ENCODE peak calls at places on chromosomes 5 and 9, in seven cellular contexts. One of them, this sample, is unnamed.

GRCh38 chr5:43780586-43780985 is 177.6 kb downstream of the NNT start:
- DNase-seq in COR-L47: no peak
- DNase-seq in H9: no peak
- DNase-seq in activated effector memory CD4-positive, alpha-beta T cell treated with anti-CD3 and anti-CD28 coated beads, Interleukin-2, amount 50 U/mL, for 16 hours: no peak
- DNase-seq in GM06990: no peak
- DNase-seq in A549: no peak
- DNase-seq in activated CD8-positive, alpha-beta memory T cell treated with anti-CD3 and anti-CD28 coated beads, Interleukin-2, amount 50 U/mL, for 4 hours: no peak
- DNase-seq in this sample: peak; percentile 16

GRCh38 chr5:43044181-43044914 is 4.2 kb upstream of the ANXA2R start:
- DNase-seq in COR-L47: no peak
- DNase-seq in H9: peak; percentile 77
- DNase-seq in activated effector memory CD4-positive, alpha-beta T cell treated with anti-CD3 and anti-CD28 coated beads, Interleukin-2, amount 50 U/mL, for 16 hours: no peak
- DNase-seq in GM06990: no peak
- DNase-seq in A549: no peak
- DNase-seq in activated CD8-positive, alpha-beta memory T cell treated with anti-CD3 and anti-CD28 coated beads, Interleukin-2, amount 50 U/mL, for 4 hours: no peak
- DNase-seq in this sample: no peak

GRCh38 chr9:115237383-115238087 is 119.6 kb upstream of the TNC start:
- DNase-seq in COR-L47: no peak
- DNase-seq in H9: no peak
- DNase-seq in activated effector memory CD4-positive, alpha-beta T cell treated with anti-CD3 and anti-CD28 coated beads, Interleukin-2, amount 50 U/mL, for 16 hours: no peak
- DNase-seq in GM06990: no peak
- DNase-seq in A549: no peak
- DNase-seq in activated CD8-positive, alpha-beta memory T cell treated with anti-CD3 and anti-CD28 coated beads, Interleukin-2, amount 50 U/mL, for 4 hours: no peak
- DNase-seq in this sample: no peak

GRCh38 chr5:105924366-105924765 is 1746.4 kb downstream of the EFNA5 start:
- DNase-seq in COR-L47: no peak
- DNase-seq in H9: no peak
- DNase-seq in activated effector memory CD4-positive, alpha-beta T cell treated with anti-CD3 and anti-CD28 coated beads, Interleukin-2, amount 50 U/mL, for 16 hours: no peak
- DNase-seq in GM06990: no peak
- DNase-seq in A549: no peak
- DNase-seq in activated CD8-positive, alpha-beta memory T cell treated with anti-CD3 and anti-CD28 coated beads, Interleukin-2, amount 50 U/mL, for 4 hours: no peak
- DNase-seq in this sample: no peak

GRCh38 chr5:173451031-173451430 is 122.8 kb upstream of the STC2 start:
- DNase-seq in COR-L47: peak; percentile 8
- DNase-seq in H9: peak; percentile 59
- DNase-seq in activated effector memory CD4-positive, alpha-beta T cell treated with anti-CD3 and anti-CD28 coated beads, Interleukin-2, amount 50 U/mL, for 16 hours: no peak
- DNase-seq in GM06990: no peak
- DNase-seq in A549: peak; percentile 62
- DNase-seq in activated CD8-positive, alpha-beta memory T cell treated with anti-CD3 and anti-CD28 coated beads, Interleukin-2, amount 50 U/mL, for 4 hours: no peak
- DNase-seq in this sample: peak; percentile 37

GRCh38 chr5:116942622-116943021 is 368.0 kb upstream of the SEMA6A start:
- DNase-seq in COR-L47: no peak
- DNase-seq in H9: no peak
- DNase-seq in activated effector memory CD4-positive, alpha-beta T cell treated with anti-CD3 and anti-CD28 coated beads, Interleukin-2, amount 50 U/mL, for 16 hours: no peak
- DNase-seq in GM06990: no peak
- DNase-seq in A549: no peak
- DNase-seq in activated CD8-positive, alpha-beta memory T cell treated with anti-CD3 and anti-CD28 coated beads, Interleukin-2, amount 50 U/mL, for 4 hours: no peak
- DNase-seq in this sample: peak; percentile 9

GRCh38 chr5:59596586-59597348 is 296.8 kb downstream of the PDE4D start:
- DNase-seq in COR-L47: no peak
- DNase-seq in H9: no peak
- DNase-seq in activated effector memory CD4-positive, alpha-beta T cell treated with anti-CD3 and anti-CD28 coated beads, Interleukin-2, amount 50 U/mL, for 16 hours: no peak
- DNase-seq in GM06990: no peak
- DNase-seq in A549: no peak
- DNase-seq in activated CD8-positive, alpha-beta memory T cell treated with anti-CD3 and anti-CD28 coated beads, Interleukin-2, amount 50 U/mL, for 4 hours: no peak
- DNase-seq in this sample: peak; percentile 52

GRCh38 chr9:112021742-112022141 is 125.1 kb downstream of the UGCG start:
- DNase-seq in COR-L47: no peak
- DNase-seq in H9: no peak
- DNase-seq in activated effector memory CD4-positive, alpha-beta T cell treated with anti-CD3 and anti-CD28 coated beads, Interleukin-2, amount 50 U/mL, for 16 hours: no peak
- DNase-seq in GM06990: no peak
- DNase-seq in A549: no peak
- DNase-seq in activated CD8-positive, alpha-beta memory T cell treated with anti-CD3 and anti-CD28 coated beads, Interleukin-2, amount 50 U/mL, for 4 hours: no peak
- DNase-seq in this sample: no peak

GRCh38 chr5:167587768-167588167 is 703.7 kb upstream of the WWC1 start:
- DNase-seq in COR-L47: no peak
- DNase-seq in H9: peak; percentile 68
- DNase-seq in activated effector memory CD4-positive, alpha-beta T cell treated with anti-CD3 and anti-CD28 coated beads, Interleukin-2, amount 50 U/mL, for 16 hours: no peak
- DNase-seq in GM06990: no peak
- DNase-seq in A549: peak; percentile 56
- DNase-seq in activated CD8-positive, alpha-beta memory T cell treated with anti-CD3 and anti-CD28 coated beads, Interleukin-2, amount 50 U/mL, for 4 hours: no peak
- DNase-seq in this sample: peak; percentile 36

GRCh38 chr5:152987156-152987555 is 503.3 kb upstream of the GRIA1 start:
- DNase-seq in COR-L47: no peak
- DNase-seq in H9: no peak
- DNase-seq in activated effector memory CD4-positive, alpha-beta T cell treated with anti-CD3 and anti-CD28 coated beads, Interleukin-2, amount 50 U/mL, for 16 hours: no peak
- DNase-seq in GM06990: no peak
- DNase-seq in A549: no peak
- DNase-seq in activated CD8-positive, alpha-beta memory T cell treated with anti-CD3 and anti-CD28 coated beads, Interleukin-2, amount 50 U/mL, for 4 hours: no peak
- DNase-seq in this sample: no peak

GRCh38 chr9:136187197-136187596 is 17.7 kb downstream of the LHX3 start:
- DNase-seq in COR-L47: no peak
- DNase-seq in H9: no peak
- DNase-seq in activated effector memory CD4-positive, alpha-beta T cell treated with anti-CD3 and anti-CD28 coated beads, Interleukin-2, amount 50 U/mL, for 16 hours: no peak
- DNase-seq in GM06990: no peak
- DNase-seq in A549: no peak
- DNase-seq in activated CD8-positive, alpha-beta memory T cell treated with anti-CD3 and anti-CD28 coated beads, Interleukin-2, amount 50 U/mL, for 4 hours: no peak
- DNase-seq in this sample: no peak

GRCh38 chr9:6007770-6008168 is 7.7 kb downstream of the RANBP6 start:
- DNase-seq in COR-L47: peak; percentile 86
- DNase-seq in H9: peak; percentile 86
- DNase-seq in activated effector memory CD4-positive, alpha-beta T cell treated with anti-CD3 and anti-CD28 coated beads, Interleukin-2, amount 50 U/mL, for 16 hours: peak; percentile 92
- DNase-seq in GM06990: peak; percentile 86
- DNase-seq in A549: peak; percentile 82
- DNase-seq in activated CD8-positive, alpha-beta memory T cell treated with anti-CD3 and anti-CD28 coated beads, Interleukin-2, amount 50 U/mL, for 4 hours: peak; percentile 79
- DNase-seq in this sample: peak; percentile 52

GRCh38 chr9:98801969-98802371 is 5.5 kb upstream of the GALNT12 start:
- DNase-seq in COR-L47: no peak
- DNase-seq in H9: no peak
- DNase-seq in activated effector memory CD4-positive, alpha-beta T cell treated with anti-CD3 and anti-CD28 coated beads, Interleukin-2, amount 50 U/mL, for 16 hours: no peak
- DNase-seq in GM06990: no peak
- DNase-seq in A549: no peak
- DNase-seq in activated CD8-positive, alpha-beta memory T cell treated with anti-CD3 and anti-CD28 coated beads, Interleukin-2, amount 50 U/mL, for 4 hours: no peak
- DNase-seq in this sample: no peak

GRCh38 chr5:20678814-20679298 is 690.9 kb upstream of the CDH18 start:
- DNase-seq in COR-L47: no peak
- DNase-seq in H9: no peak
- DNase-seq in activated effector memory CD4-positive, alpha-beta T cell treated with anti-CD3 and anti-CD28 coated beads, Interleukin-2, amount 50 U/mL, for 16 hours: no peak
- DNase-seq in GM06990: no peak
- DNase-seq in A549: peak; percentile 88
- DNase-seq in activated CD8-positive, alpha-beta memory T cell treated with anti-CD3 and anti-CD28 coated beads, Interleukin-2, amount 50 U/mL, for 4 hours: no peak
- DNase-seq in this sample: peak; percentile 84

GRCh38 chr9:133731876-133732321 is 6.3 kb downstream of the SARDH start:
- DNase-seq in COR-L47: peak; percentile 70
- DNase-seq in H9: peak; percentile 75
- DNase-seq in activated effector memory CD4-positive, alpha-beta T cell treated with anti-CD3 and anti-CD28 coated beads, Interleukin-2, amount 50 U/mL, for 16 hours: peak; percentile 58
- DNase-seq in GM06990: no peak
- DNase-seq in A549: peak; percentile 63
- DNase-seq in activated CD8-positive, alpha-beta memory T cell treated with anti-CD3 and anti-CD28 coated beads, Interleukin-2, amount 50 U/mL, for 4 hours: no peak
- DNase-seq in this sample: peak; percentile 60

GRCh38 chr5:1514027-1514818 is 9.5 kb downstream of the LPCAT1 start:
- DNase-seq in COR-L47: no peak
- DNase-seq in H9: peak; percentile 40
- DNase-seq in activated effector memory CD4-positive, alpha-beta T cell treated with anti-CD3 and anti-CD28 coated beads, Interleukin-2, amount 50 U/mL, for 16 hours: peak; percentile 53
- DNase-seq in GM06990: peak; percentile 5
- DNase-seq in A549: no peak
- DNase-seq in activated CD8-positive, alpha-beta memory T cell treated with anti-CD3 and anti-CD28 coated beads, Interleukin-2, amount 50 U/mL, for 4 hours: no peak
- DNase-seq in this sample: no peak